ENCODE peak calls at places on chromosomes 13 and 19, in eight cellular contexts. H, E, T, O, M, W, Q and L are unnamed samples.

GRCh38 chr19:32453736-32454135 is 48.2 kb downstream of the DPY19L3 start:
- DNase-seq in H (peak), E (no peak), T (no peak), O (no peak), M (no peak), W (no peak), Q (no peak), L (no peak)

GRCh38 chr19:3357731-3358391 is 8.5 kb upstream of the NFIC start:
- DNase-seq in H (no peak), E (no peak), T (no peak), O (no peak), M (no peak), W (no peak), Q (no peak), L (no peak)

GRCh38 chr19:28864024-28864503 is 348.9 kb downstream of the UQCRFS1 start:
- DNase-seq in H (no peak), E (no peak), T (no peak), O (no peak), M (no peak), W (no peak), Q (no peak), L (peak)

GRCh38 chr19:54738715-54739114 is 402 bp downstream of the KIR2DL3 start:
- DNase-seq in H (no peak), E (no peak), T (no peak), O (no peak), M (no peak), W (no peak), Q (no peak), L (no peak)

GRCh38 chr19:10346509-10346908 is 7.1 kb upstream of the ICAM3 start:
- DNase-seq in H (peak), E (no peak), T (no peak), O (peak), M (no peak), W (no peak), Q (no peak), L (no peak)

GRCh38 chr13:37037231-37037630 is 22.3 kb downstream of the SUPT20H start:
- DNase-seq in H (no peak), E (no peak), T (no peak), O (no peak), M (no peak), W (no peak), Q (no peak), L (no peak)

GRCh38 chr19:15534957-15535864 is 26.9 kb downstream of the CYP4F22 start:
- DNase-seq in H (no peak), E (no peak), T (no peak), O (no peak), M (no peak), W (no peak), Q (no peak), L (no peak)

GRCh38 chr19:52600639-52601024 is 30.5 kb downstream of the ZNF701 start:
- DNase-seq in H (no peak), E (no peak), T (no peak), O (no peak), M (no peak), W (no peak), Q (peak), L (no peak)

GRCh38 chr13:110137677-110138008 is 169.3 kb downstream of the COL4A1 start:
- DNase-seq in H (no peak), E (no peak), T (no peak), O (peak), M (no peak), W (no peak), Q (no peak), L (peak)

GRCh38 chr13:40342901-40343300 is 323.5 kb downstream of the FOXO1 start:
- DNase-seq in H (no peak), E (no peak), T (no peak), O (no peak), M (no peak), W (no peak), Q (no peak), L (no peak)

GRCh38 chr13:97583884-97584497 is 150.0 kb downstream of the RAP2A start:
- DNase-seq in H (no peak), E (no peak), T (no peak), O (no peak), M (no peak), W (no peak), Q (no peak), L (no peak)

GRCh38 chr19:54316746-54317107 is 3.8 kb upstream of the LILRA5 start:
- DNase-seq in H (no peak), E (no peak), T (no peak), O (peak), M (no peak), W (no peak), Q (no peak), L (no peak)

GRCh38 chr13:80363890-80364503 is 23.1 kb upstream of the SPRY2 start:
- DNase-seq in H (no peak), E (peak), T (peak), O (peak), M (no peak), W (no peak), Q (no peak), L (no peak)

GRCh38 chr13:26923824-26924605 is 163.4 kb upstream of the GPR12 start:
- DNase-seq in H (no peak), E (no peak), T (peak), O (no peak), M (no peak), W (no peak), Q (no peak), L (peak)